ENCODE peak calls at places on chromosomes 11 and 22, in four cellular contexts. T is HCT116, B is body of pancreas, Z is NB4. P is an unnamed sample.

GRCh38 chr22:24285245-24285644 is 14.6 kb downstream of the SPECC1L start:
- DNase-seq in T (peak; percentile 22), B (no peak), Z (no peak), P (no peak)

GRCh38 chr22:49687786-49688515 is 139.7 kb downstream of the BRD1 start:
- DNase-seq in T (no peak), B (no peak), Z (no peak), P (no peak)

GRCh38 chr11:12754582-12755250 is 80.5 kb downstream of the TEAD1 start:
- DNase-seq in T (no peak), B (peak; percentile 23), Z (no peak), P (no peak)

GRCh38 chr11:76672431-76673163 is 2.0 kb upstream of the LRRC32 start:
- DNase-seq in T (no peak), B (no peak), Z (peak; percentile 49), P (no peak)

GRCh38 chr11:134049303-134049702 is 19.6 kb upstream of the JAM3 start:
- DNase-seq in T (no peak), B (no peak), Z (no peak), P (no peak)

GRCh38 chr22:46622081-46622521 is 1.9 kb downstream of the GRAMD4 start:
- DNase-seq in T (no peak), B (no peak), Z (peak; percentile 52), P (no peak)

GRCh38 chr11:6925636-6926207 is 504 bp upstream of the ZNF215 start:
- DNase-seq in T (peak; percentile 54), B (no peak), Z (no peak), P (no peak)

GRCh38 chr22:46355369-46355995 is 20.0 kb downstream of the TRMU start:
- DNase-seq in T (no peak), B (peak; percentile 79), Z (peak; percentile 71), P (peak; percentile 52)

GRCh38 chr11:58905716-58906547 is 33.4 kb upstream of the GLYATL1 start:
- DNase-seq in T (no peak), B (peak; percentile 59), Z (no peak), P (no peak)

GRCh38 chr11:111221208-111221607 is 24.3 kb upstream of the POU2AF2 start:
- DNase-seq in T (no peak), B (no peak), Z (no peak), P (no peak)

GRCh38 chr11:61042961-61043540 is 59.2 kb upstream of the CD5 start:
- DNase-seq in T (no peak), B (no peak), Z (no peak), P (no peak)

GRCh38 chr11:75334976-75335375 is 16.5 kb downstream of the ARRB1 start:
- DNase-seq in T (no peak), B (no peak), Z (no peak), P (no peak)

GRCh38 chr11:34313099-34313517 is 44.7 kb downstream of the ABTB2 start:
- DNase-seq in T (no peak), B (no peak), Z (peak; percentile 24), P (no peak)

GRCh38 chr22:38417252-38418060 is 37.5 kb downstream of the KCNJ4 start:
- DNase-seq in T (no peak), B (no peak), Z (no peak), P (no peak)

GRCh38 chr11:47378011-47378835 is at the start of gene SPI1:
- DNase-seq in T (no peak), B (peak; percentile 27), Z (peak; percentile 97), P (no peak)

GRCh38 chr11:40602866-40603578 is 856.4 kb downstream of the LRRC4C start:
- DNase-seq in T (no peak), B (no peak), Z (no peak), P (no peak)

GRCh38 chr22:41638124-41638523 is 17.0 kb downstream of the XRCC6 start:
- DNase-seq in T (no peak), B (no peak), Z (no peak), P (no peak)

GRCh38 chr11:10920205-10920604 is 62.4 kb upstream of the ZBED5 start:
- DNase-seq in T (no peak), B (no peak), Z (peak; percentile 94), P (no peak)

GRCh38 chr11:8288824-8289223 is 25.1 kb upstream of the LMO1 start:
- DNase-seq in T (no peak), B (no peak), Z (no peak), P (no peak)

GRCh38 chr11:130639369-130639768 is 190.9 kb downstream of the ADAMTS15 start:
- DNase-seq in T (no peak), B (no peak), Z (no peak), P (no peak)

GRCh38 chr22:37556750-37557149 is 3.5 kb upstream of the CDC42EP1 start:
- DNase-seq in T (no peak), B (no peak), Z (no peak), P (no peak)

GRCh38 chr11:79232346-79232745 is 208.5 kb downstream of the TENM4 start:
- DNase-seq in T (no peak), B (no peak), Z (no peak), P (no peak)

GRCh38 chr11:9757809-9758675 is 94.2 kb downstream of the SWAP70 start:
- DNase-seq in T (peak; percentile 42), B (peak; percentile 90), Z (peak; percentile 94), P (peak; percentile 86)

GRCh38 chr22:23225724-23226496 is 45.6 kb downstream of the BCR start:
- DNase-seq in T (no peak), B (no peak), Z (no peak), P (peak; percentile 50)

GRCh38 chr11:36139767-36140166 is 149.5 kb downstream of the COMMD9 start:
- DNase-seq in T (no peak), B (no peak), Z (no peak), P (no peak)

GRCh38 chr11:7353100-7353499 is 101.4 kb downstream of the SYT9 start:
- DNase-seq in T (peak; percentile 22), B (peak; percentile 23), Z (peak; percentile 70), P (peak; percentile 8)

GRCh38 chr22:50620861-50621490 is 7.0 kb downstream of the ARSA start:
- DNase-seq in T (no peak), B (no peak), Z (peak; percentile 31), P (no peak)

GRCh38 chr11:17642980-17643379 is 76.4 kb upstream of the MYOD1 start:
- DNase-seq in T (no peak), B (no peak), Z (no peak), P (no peak)

GRCh38 chr11:119284344-119285157 is 32.4 kb downstream of the MCAM start:
- DNase-seq in T (peak; percentile 32), B (no peak), Z (peak; percentile 65), P (no peak)

GRCh38 chr22:46054091-46054877 is 77.3 kb upstream of the WNT7B start:
- DNase-seq in T (no peak), B (peak; percentile 72), Z (no peak), P (no peak)

GRCh38 chr11:77147668-77148321 is 19.7 kb downstream of the MYO7A start:
- DNase-seq in T (no peak), B (peak; percentile 51), Z (peak; percentile 95), P (no peak)

GRCh38 chr11:121029153-121029552 is 5.3 kb downstream of the TBCEL start:
- DNase-seq in T (no peak), B (no peak), Z (no peak), P (no peak)
- TF ChIP-seq POLR2A in T (no peak), B (no peak), Z (no peak), P (no peak)

DNA sequence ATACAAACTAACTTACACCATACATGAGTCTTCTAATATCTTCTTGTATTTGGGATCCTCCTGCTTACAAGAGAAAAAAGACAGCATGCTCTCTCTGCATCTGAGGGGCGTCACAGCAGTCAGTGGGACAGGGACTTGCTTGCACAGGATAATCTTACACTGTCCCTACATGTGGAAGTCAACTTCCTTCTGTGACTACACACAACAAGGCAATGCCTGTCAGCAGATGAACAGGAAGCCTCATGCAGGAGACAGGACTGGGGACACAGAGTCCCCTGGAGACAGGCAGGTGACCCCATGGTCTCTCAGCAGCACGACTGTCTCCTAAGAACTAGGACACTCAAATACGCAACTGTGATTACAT is 54.8 kb downstream of the PACSIN2 start:
- DNase-seq in T (no peak), B (no peak), Z (peak; percentile 62), P (no peak)
- TF ChIP-seq POLR2A in T (no peak), B (peak; percentile 0), Z (no peak), P (no peak)

GRCh38 chr22:30830907-30831306 is 136.2 kb downstream of the OSBP2 start:
- DNase-seq in T (peak; percentile 81), B (peak; percentile 20), Z (no peak), P (peak; percentile 30)

GRCh38 chr22:30828187-30829155 is 133.8 kb downstream of the OSBP2 start:
- DNase-seq in T (no peak), B (no peak), Z (no peak), P (no peak)

GRCh38 chr22:30827646-30828045 is 133.0 kb downstream of the OSBP2 start:
- DNase-seq in T (no peak), B (no peak), Z (no peak), P (no peak)

GRCh38 chr22:30832407-30832987 is 136.1 kb downstream of the MORC2 start:
- DNase-seq in T (no peak), B (no peak), Z (no peak), P (no peak)

GRCh38 chr22:30829901-30830550 is 135.4 kb downstream of the OSBP2 start:
- DNase-seq in T (peak; percentile 90), B (no peak), Z (no peak), P (peak; percentile 80)
- TF ChIP-seq POLR2A in T (no peak), B (no peak), Z (no peak), P (peak; percentile 13)

DNA sequence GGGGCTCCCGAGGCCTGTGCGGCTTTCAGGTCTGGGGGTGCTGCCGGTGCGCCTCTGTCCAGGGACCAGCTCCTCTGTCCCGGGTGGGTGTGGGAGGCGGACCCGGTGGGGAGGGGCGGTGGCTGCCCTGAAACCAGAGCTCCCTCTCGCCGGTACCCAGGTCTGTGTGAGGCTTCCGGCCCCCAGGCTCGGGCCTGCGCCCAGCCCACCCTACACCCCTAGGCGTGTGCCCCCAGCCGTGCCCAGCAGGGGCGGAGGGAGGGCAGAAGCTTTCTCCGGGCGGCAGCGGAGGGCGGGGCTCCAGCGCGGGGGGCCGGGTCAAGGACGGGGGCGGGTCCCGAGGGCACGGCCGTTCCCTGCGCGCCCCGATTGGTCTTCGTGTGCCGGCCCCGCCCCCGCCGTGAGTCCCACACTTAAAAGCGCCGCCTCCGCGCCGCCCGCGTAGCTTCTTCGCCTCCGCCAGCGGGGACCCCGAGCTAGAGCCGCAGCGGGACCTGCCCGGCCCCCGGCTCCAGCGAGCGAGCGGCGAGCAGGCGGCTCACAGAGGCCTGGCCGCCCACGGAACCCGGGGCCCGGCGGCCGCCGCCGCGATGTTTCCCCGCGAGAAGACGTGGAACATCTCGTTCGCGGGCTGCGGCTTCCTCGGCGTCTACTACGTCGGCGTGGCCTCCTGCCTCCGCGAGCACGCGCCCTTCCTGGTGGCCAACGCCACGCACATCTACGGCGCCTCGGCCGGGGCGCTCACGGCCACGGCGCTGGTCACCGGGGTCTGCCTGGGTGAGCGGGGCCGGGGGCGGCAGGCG is 616 bp downstream of the PNPLA2 start:
- DNase-seq in T (no peak), B (peak; percentile 95), Z (peak; percentile 91), P (no peak)
- TF ChIP-seq POLR2A in T (peak; percentile 86), B (peak; percentile 69), Z (peak; percentile 84), P (peak; percentile 81)

GRCh38 chr11:88337342-88338222 is at the start of gene CTSC:
- DNase-seq in T (peak; percentile 53), B (peak; percentile 96), Z (peak; percentile 99), P (peak; percentile 56)
- TF ChIP-seq POLR2A in T (peak; percentile 93), B (peak; percentile 90), Z (peak; percentile 100), P (peak; percentile 66)

GRCh38 chr22:31107206-31108118 is at the start of gene SELENOM:
- DNase-seq in T (peak; percentile 96), B (peak; percentile 97), Z (peak; percentile 95), P (peak; percentile 92)
- TF ChIP-seq POLR2A in T (no peak), B (peak; percentile 75), Z (no peak), P (no peak)

GRCh38 chr11:914747-915493 is 4.3 kb upstream of the CHID1 start:
- DNase-seq in T (no peak), B (peak; percentile 28), Z (no peak), P (no peak)
- TF ChIP-seq POLR2A in T (no peak), B (no peak), Z (no peak), P (no peak)

P was measured in H54.